ENCODE peak calls at places on chromosomes 12 and 14, in six cellular contexts. One of them, this sample, is unnamed.

GRCh38 chr14:75250800-75251199 is 27.8 kb upstream of the FOS start:
- DNase-seq in astrocyte of the hippocampus: no peak
- DNase-seq in H9: no peak
- DNase-seq in T47D: no peak
- DNase-seq in activated naive CD8-positive, alpha-beta T cell treated with anti-CD3 and anti-CD28 coated beads for 36 hours: no peak
- DNase-seq in H7: no peak
- DNase-seq in this sample: no peak

GRCh38 chr12:87953257-87953860 is 75.8 kb downstream of the C12orf50 start:
- DNase-seq in H7: peak
- DNase-seq in H9: no peak
- DNase-seq in activated naive CD8-positive, alpha-beta T cell treated with anti-CD3 and anti-CD28 coated beads for 36 hours: no peak
- DNase-seq in T47D: peak
- DNase-seq in astrocyte of the hippocampus: peak
- DNase-seq in this sample: no peak

GRCh38 chr12:56080556-56081138 is 682 bp downstream of the ERBB3 start:
- DNase-seq in activated naive CD8-positive, alpha-beta T cell treated with anti-CD3 and anti-CD28 coated beads for 36 hours: no peak
- DNase-seq in H9: peak
- DNase-seq in T47D: peak
- DNase-seq in H7: peak
- DNase-seq in astrocyte of the hippocampus: no peak
- DNase-seq in this sample: no peak

GRCh38 chr12:2876431-2877046 is 435 bp downstream of the FOXM1 start:
- DNase-seq in H7: no peak
- DNase-seq in H9: no peak
- DNase-seq in activated naive CD8-positive, alpha-beta T cell treated with anti-CD3 and anti-CD28 coated beads for 36 hours: peak
- DNase-seq in T47D: peak
- DNase-seq in astrocyte of the hippocampus: peak
- DNase-seq in this sample: no peak

GRCh38 chr12:56321027-56321426 is 5.2 kb upstream of the CNPY2 start:
- DNase-seq in activated naive CD8-positive, alpha-beta T cell treated with anti-CD3 and anti-CD28 coated beads for 36 hours: no peak
- DNase-seq in T47D: no peak
- DNase-seq in H9: no peak
- DNase-seq in H7: no peak
- DNase-seq in astrocyte of the hippocampus: no peak
- DNase-seq in this sample: no peak

GRCh38 chr12:21769311-21769710 is 5.2 kb downstream of the KCNJ8 start:
- DNase-seq in activated naive CD8-positive, alpha-beta T cell treated with anti-CD3 and anti-CD28 coated beads for 36 hours: no peak
- DNase-seq in astrocyte of the hippocampus: no peak
- DNase-seq in T47D: no peak
- DNase-seq in H9: no peak
- DNase-seq in H7: no peak
- DNase-seq in this sample: no peak

GRCh38 chr12:91985002-91985767 is 160.5 kb downstream of the BTG1 start:
- DNase-seq in astrocyte of the hippocampus: no peak
- DNase-seq in H7: no peak
- DNase-seq in T47D: no peak
- DNase-seq in activated naive CD8-positive, alpha-beta T cell treated with anti-CD3 and anti-CD28 coated beads for 36 hours: peak
- DNase-seq in H9: no peak
- DNase-seq in this sample: no peak

GRCh38 chr14:69716483-69717187 is 50.3 kb upstream of the SRSF5 start:
- DNase-seq in astrocyte of the hippocampus: peak
- DNase-seq in T47D: no peak
- DNase-seq in activated naive CD8-positive, alpha-beta T cell treated with anti-CD3 and anti-CD28 coated beads for 36 hours: peak
- DNase-seq in H7: no peak
- DNase-seq in H9: no peak
- DNase-seq in this sample: no peak

GRCh38 chr14:63524537-63525155 is 18.5 kb downstream of the PPP2R5E start:
- DNase-seq in H7: no peak
- DNase-seq in astrocyte of the hippocampus: no peak
- DNase-seq in activated naive CD8-positive, alpha-beta T cell treated with anti-CD3 and anti-CD28 coated beads for 36 hours: no peak
- DNase-seq in H9: no peak
- DNase-seq in T47D: no peak
- DNase-seq in this sample: no peak

GRCh38 chr12:15193927-15194326 is 27.3 kb downstream of the RERG start:
- DNase-seq in H7: no peak
- DNase-seq in H9: no peak
- DNase-seq in T47D: no peak
- DNase-seq in astrocyte of the hippocampus: no peak
- DNase-seq in activated naive CD8-positive, alpha-beta T cell treated with anti-CD3 and anti-CD28 coated beads for 36 hours: no peak
- DNase-seq in this sample: no peak

GRCh38 chr14:28121512-28122297 is 644.9 kb upstream of the FOXG1 start:
- DNase-seq in H9: no peak
- DNase-seq in activated naive CD8-positive, alpha-beta T cell treated with anti-CD3 and anti-CD28 coated beads for 36 hours: no peak
- DNase-seq in H7: peak
- DNase-seq in astrocyte of the hippocampus: no peak
- DNase-seq in T47D: no peak
- DNase-seq in this sample: no peak

GRCh38 chr14:34187645-34188044 is 236.8 kb upstream of the EGLN3 start:
- DNase-seq in activated naive CD8-positive, alpha-beta T cell treated with anti-CD3 and anti-CD28 coated beads for 36 hours: no peak
- DNase-seq in H7: no peak
- DNase-seq in H9: no peak
- DNase-seq in T47D: no peak
- DNase-seq in astrocyte of the hippocampus: no peak
- DNase-seq in this sample: no peak

GRCh38 chr12:99130808-99131538 is 485.9 kb downstream of the APAF1 start:
- DNase-seq in astrocyte of the hippocampus: peak
- DNase-seq in H7: no peak
- DNase-seq in H9: no peak
- DNase-seq in activated naive CD8-positive, alpha-beta T cell treated with anti-CD3 and anti-CD28 coated beads for 36 hours: no peak
- DNase-seq in T47D: no peak
- DNase-seq in this sample: no peak

GRCh38 chr14:38290601-38291190 is 34.8 kb upstream of the CLEC14A start:
- DNase-seq in H9: no peak
- DNase-seq in activated naive CD8-positive, alpha-beta T cell treated with anti-CD3 and anti-CD28 coated beads for 36 hours: no peak
- DNase-seq in T47D: no peak
- DNase-seq in astrocyte of the hippocampus: peak
- DNase-seq in H7: no peak
- DNase-seq in this sample: no peak

GRCh38 chr14:28690029-28690683 is 76.4 kb upstream of the FOXG1 start:
- DNase-seq in H7: no peak
- DNase-seq in H9: no peak
- DNase-seq in activated naive CD8-positive, alpha-beta T cell treated with anti-CD3 and anti-CD28 coated beads for 36 hours: no peak
- DNase-seq in astrocyte of the hippocampus: no peak
- DNase-seq in T47D: no peak
- DNase-seq in this sample: no peak

GRCh38 chr12:109358154-109358869 is 10.6 kb downstream of the MYO1H start:
- DNase-seq in astrocyte of the hippocampus: no peak
- DNase-seq in T47D: no peak
- DNase-seq in activated naive CD8-positive, alpha-beta T cell treated with anti-CD3 and anti-CD28 coated beads for 36 hours: peak
- DNase-seq in H7: no peak
- DNase-seq in H9: no peak
- DNase-seq in this sample: no peak

GRCh38 chr14:99036594-99037293 is 235.3 kb downstream of the BCL11B start:
- DNase-seq in H7: no peak
- DNase-seq in astrocyte of the hippocampus: no peak
- DNase-seq in T47D: no peak
- DNase-seq in activated naive CD8-positive, alpha-beta T cell treated with anti-CD3 and anti-CD28 coated beads for 36 hours: no peak
- DNase-seq in H9: no peak
- DNase-seq in this sample: peak